ENCODE peak calls at places on chromosome 20, in four cellular contexts. Q is left ventricle myocardium inferior, K is neural progenitor cell, O is OCI-LY7. A is an unnamed sample.

GRCh38 chr20:53149184-53149651 is 177.1 kb downstream of the TSHZ2 start:
- DNase-seq in O (no peak), Q (no peak), K (no peak), A (no peak)

GRCh38 chr20:52172392-52173047 is 19.1 kb downstream of the ZFP64 start:
- DNase-seq in O (no peak), Q (no peak), K (no peak), A (no peak)

GRCh38 chr20:55211481-55211880 is 736.1 kb downstream of the DOK5 start:
- DNase-seq in K (no peak), O (no peak), Q (no peak), A (no peak)

GRCh38 chr20:53750827-53751393 is 157.3 kb upstream of the ZNF217 start:
- DNase-seq in Q (no peak), O (peak), K (no peak), A (peak)

GRCh38 chr20:3032624-3033023 is 10.8 kb upstream of the GNRH2 start:
- DNase-seq in K (no peak), Q (no peak), O (no peak), A (no peak)

GRCh38 chr20:38599410-38599882 is 2.2 kb upstream of the ARHGAP40 start:
- DNase-seq in Q (peak), K (no peak), O (no peak), A (no peak)

GRCh38 chr20:16664031-16664430 is 65.8 kb upstream of the SNRPB2 start:
- DNase-seq in K (no peak), O (no peak), Q (no peak), A (no peak)

GRCh38 chr20:43681468-43681942 is 14.6 kb downstream of the MYBL2 start:
- DNase-seq in K (peak), Q (peak), O (peak), A (no peak)

GRCh38 chr20:59022754-59023153 is 3.5 kb downstream of the TUBB1 start:
- DNase-seq in Q (no peak), O (no peak), K (no peak), A (no peak)

GRCh38 chr20:59458645-59459044 is 145.7 kb upstream of the PHACTR3 start:
- DNase-seq in O (no peak), Q (no peak), K (no peak), A (no peak)

GRCh38 chr20:50663095-50663821 is 28.1 kb downstream of the RIPOR3 start:
- DNase-seq in K (no peak), O (peak), Q (peak), A (no peak)

DNA sequence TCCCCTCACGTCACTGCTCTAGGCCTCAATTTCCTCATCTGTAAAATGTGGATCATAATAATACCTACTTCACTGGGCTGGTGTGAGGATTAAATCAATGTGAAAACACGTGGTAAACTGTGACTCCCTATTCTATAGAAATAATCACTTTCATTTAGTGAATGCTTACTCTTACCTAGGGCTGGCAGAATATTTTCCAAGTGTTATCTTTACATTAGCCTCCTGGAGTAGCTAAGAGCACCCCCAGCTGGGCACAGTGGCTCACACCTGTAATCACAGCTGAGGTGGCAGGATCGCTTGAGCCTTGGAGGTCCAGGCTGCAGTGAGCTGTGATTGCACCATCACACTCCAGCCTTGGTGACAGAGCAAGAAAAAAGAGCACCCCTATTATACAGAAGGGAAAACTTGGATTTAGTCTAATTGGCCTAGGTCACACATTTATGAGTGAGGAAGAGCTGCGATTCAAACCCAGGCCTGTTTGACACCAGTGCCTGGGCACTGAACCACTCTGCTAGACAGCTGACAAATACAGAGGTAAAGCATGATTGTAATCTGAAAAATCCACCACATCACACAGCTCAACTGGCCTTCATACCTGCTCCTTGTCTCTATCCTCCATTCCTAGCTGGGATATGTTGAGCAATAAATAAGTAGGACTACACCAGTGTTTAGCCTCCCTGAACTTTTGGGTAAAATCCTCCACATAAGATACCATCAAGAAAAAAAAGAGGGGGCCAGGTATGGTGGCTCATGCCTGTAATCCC is 1.4 kb upstream of the SNTA1 start:
- DNase-seq in O (peak), Q (peak), K (no peak), A (no peak)
- H3K4me3 ChIP-seq in O (peak), Q (peak), K (peak), A (peak)

DNA sequence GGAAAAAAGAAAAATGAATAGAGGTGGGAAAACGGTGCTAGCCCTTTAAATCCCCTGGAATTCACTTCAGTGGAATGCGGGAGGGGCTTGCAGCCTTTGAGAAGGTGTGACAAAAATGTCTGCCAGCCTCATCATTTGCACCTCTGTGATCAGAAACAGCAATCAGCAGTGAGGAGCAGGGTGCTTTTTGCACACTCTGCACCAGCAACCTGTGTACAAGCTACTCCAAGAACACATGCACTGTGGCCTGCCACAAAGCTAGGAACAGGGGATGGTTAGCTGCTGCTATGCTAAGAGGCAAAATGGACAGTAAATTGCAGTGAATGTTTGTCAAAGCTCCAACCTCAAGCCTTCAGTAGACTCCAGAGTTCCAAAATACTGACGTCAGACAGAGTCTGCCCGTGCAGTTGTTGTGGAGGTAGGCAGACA is 29.7 kb downstream of the GINS1 start:
- DNase-seq in Q (no peak), O (no peak), K (peak), A (no peak)
- TF ChIP-seq CTCF in Q (no peak), O (no peak), K (no peak), A (no peak)

GRCh38 chr20:45373353-45374100 is 4.6 kb downstream of the TP53TG5 start:
- DNase-seq in Q (peak), O (peak), K (peak), A (no peak)

GRCh38 chr20:45374966-45375365 is 3.2 kb downstream of the TP53TG5 start:
- DNase-seq in O (no peak), K (no peak), Q (no peak), A (no peak)

GRCh38 chr20:45372241-45372640 is 5.9 kb downstream of the TP53TG5 start:
- DNase-seq in O (no peak), K (no peak), Q (no peak), A (no peak)

GRCh38 chr20:45372646-45373352 is 5.3 kb downstream of the TP53TG5 start:
- DNase-seq in Q (no peak), K (peak), O (no peak), A (no peak)

GRCh38 chr20:45374101-45374467 is 4.0 kb downstream of the TP53TG5 start:
- DNase-seq in O (no peak), Q (no peak), K (no peak), A (no peak)
- H3K4me3 ChIP-seq in O (no peak), Q (peak), K (peak), A (peak)

GRCh38 chr20:21052241-21052640 is 53.9 kb downstream of the LINC00237 start:
- DNase-seq in O (no peak), Q (no peak), K (no peak), A (no peak)

GRCh38 chr20:21050710-21051109 is 55.4 kb downstream of the LINC00237 start:
- DNase-seq in O (no peak), Q (no peak), K (no peak), A (no peak)

GRCh38 chr20:21047981-21048380 is 58.2 kb downstream of the LINC00237 start:
- DNase-seq in Q (no peak), K (no peak), O (no peak), A (no peak)

GRCh38 chr20:21046413-21047070 is 59.6 kb downstream of the LINC00237 start:
- DNase-seq in O (no peak), K (no peak), Q (no peak), A (no peak)

GRCh38 chr20:21048841-21049273 is 57.3 kb downstream of the LINC00237 start:
- DNase-seq in K (peak), O (peak), Q (peak), A (no peak)
- TF ChIP-seq CTCF in K (peak), O (peak), Q (peak), A (peak)